ENCODE peak calls at places on chromosomes 12 and 14, in five cellular contexts. M is WERI-Rb-1, F is A549, U is right lobe of liver, G is mucosa of descending colon. I is an unnamed sample. For H3K9me3, the result is how much of the 10 kb centered on the place peaks cover.

GRCh38 chr12:2405039-2405438 is 352.3 kb downstream of the CACNA1C start:
- DNase-seq in M (no peak), F (no peak), U (no peak), G (no peak), I (no peak)

GRCh38 chr14:104751539-104752337 is 1.2 kb upstream of the SIVA1 start:
- DNase-seq in M (no peak), F (no peak), U (no peak), G (peak), I (peak)

GRCh38 chr12:46585854-46586621 is 213.5 kb upstream of the SLC38A2 start:
- DNase-seq in M (no peak), F (peak), U (no peak), G (peak), I (no peak)

GRCh38 chr12:104306943-104307654 is 3.6 kb downstream of the EID3 start:
- DNase-seq in M (no peak), F (peak), U (no peak), G (no peak), I (no peak)

GRCh38 chr14:25303934-25304333 is 254.0 kb upstream of the STXBP6 start:
- DNase-seq in M (no peak), F (no peak), U (no peak), G (no peak), I (no peak)

GRCh38 chr12:10196210-10196609 is 16.5 kb upstream of the GABARAPL1 start:
- DNase-seq in M (no peak), F (no peak), U (no peak), G (no peak), I (no peak)

GRCh38 chr12:40105515-40106201 is at the start of gene SLC2A13:
- DNase-seq in M (peak), F (peak), U (peak), G (peak), I (peak)

GRCh38 chr12:88624911-88625310 is 44.6 kb upstream of the KITLG start:
- DNase-seq in M (no peak), F (no peak), U (no peak), G (no peak), I (no peak)

GRCh38 chr12:131536766-131537165 is 174.1 kb upstream of the SFSWAP start:
- DNase-seq in M (no peak), F (no peak), U (no peak), G (no peak), I (no peak)

GRCh38 chr14:31954991-31955390 is 122.1 kb upstream of the ARHGAP5 start:
- DNase-seq in M (no peak), F (no peak), U (no peak), G (no peak), I (no peak)

GRCh38 chr12:84875241-84875640 is 37.4 kb downstream of the SLC6A15 start:
- DNase-seq in M (no peak), F (no peak), U (no peak), G (no peak), I (no peak)

GRCh38 chr12:3496964-3497363 is 6.0 kb downstream of the PRMT8 start:
- DNase-seq in M (peak), F (peak), U (no peak), G (no peak), I (no peak)

GRCh38 chr12:64088431-64089349 is 133.4 kb downstream of the KICS2 start:
- DNase-seq in M (no peak), F (peak), U (peak), G (no peak), I (peak)

GRCh38 chr12:21776242-21776641 is 1.7 kb upstream of the KCNJ8 start:
- DNase-seq in M (no peak), F (no peak), U (no peak), G (no peak), I (no peak)

GRCh38 chr14:101556566-101557320 is 4.6 kb upstream of the DIO3 start:
- DNase-seq in M (no peak), F (no peak), U (no peak), G (peak), I (no peak)

GRCh38 chr14:42523656-42524055 is 917.0 kb downstream of the LRFN5 start:
- DNase-seq in M (no peak), F (no peak), U (no peak), G (no peak), I (no peak)

GRCh38 chr12:125142601-125143000 is 77.4 kb downstream of the AACS start:
- DNase-seq in M (no peak), F (no peak), U (no peak), G (no peak), I (no peak)

GRCh38 chr14:54676822-54677708 is 110.1 kb downstream of the SAMD4A start:
- DNase-seq in M (no peak), F (peak), U (no peak), G (no peak), I (peak)

GRCh38 chr14:92578511-92578910 is 64.9 kb downstream of the RIN3 start:
- DNase-seq in M (no peak), F (no peak), U (no peak), G (no peak), I (no peak)

GRCh38 chr14:61107896-61108295 is 126.9 kb downstream of the SLC38A6 start:
- DNase-seq in M (no peak), F (no peak), U (no peak), G (no peak), I (no peak)

GRCh38 chr14:61107148-61107641 is 126.2 kb downstream of the SLC38A6 start:
- DNase-seq in M (no peak), F (no peak), U (no peak), G (no peak), I (peak)

GRCh38 chr14:61108742-61109141 is 127.7 kb downstream of the SLC38A6 start:
- DNase-seq in M (no peak), F (no peak), U (no peak), G (no peak), I (no peak)

GRCh38 chr14:61104358-61104757 is 123.3 kb downstream of the SLC38A6 start:
- DNase-seq in M (no peak), F (no peak), U (no peak), G (no peak), I (no peak)

GRCh38 chr14:61106627-61107147 is 125.6 kb downstream of the SLC38A6 start:
- DNase-seq in M (no peak), F (peak), U (no peak), G (no peak), I (no peak)
- H3K4me3 ChIP-seq in M (no peak), F (no peak), U (no peak), G (no peak), I (no peak)

GRCh38 chr12:32841061-32841460 is 55.5 kb downstream of the PKP2 start:
- DNase-seq in M (no peak), F (no peak), U (no peak), G (no peak), I (no peak)

GRCh38 chr12:32839828-32840227 is 56.7 kb downstream of the PKP2 start:
- DNase-seq in M (no peak), F (no peak), U (no peak), G (no peak), I (no peak)

GRCh38 chr12:32846053-32846452 is 50.5 kb downstream of the PKP2 start:
- DNase-seq in M (no peak), F (no peak), U (no peak), G (no peak), I (no peak)

GRCh38 chr12:32847287-32847686 is 49.3 kb downstream of the PKP2 start:
- DNase-seq in M (no peak), F (no peak), U (no peak), G (no peak), I (no peak)

GRCh38 chr12:32843528-32844095 is 53.0 kb downstream of the PKP2 start:
- DNase-seq in M (no peak), F (no peak), U (no peak), G (no peak), I (no peak)
- H3K9me3 ChIP-seq in M (under half), F (under half), U (under half), G (under half), I (under half)

GRCh38 chr12:24304285-24304684 is 354.8 kb upstream of the SOX5 start:
- DNase-seq in M (no peak), F (no peak), U (no peak), G (no peak), I (no peak)
- TF ChIP-seq CTCF in M (no peak), F (no peak), U (no peak), G (no peak), I (no peak)

GRCh38 chr14:52179151-52179790 is 88.2 kb upstream of the PTGDR start:
- DNase-seq in M (no peak), F (no peak), U (no peak), G (no peak), I (no peak)

GRCh38 chr14:52175982-52176502 is 91.5 kb upstream of the PTGDR start:
- DNase-seq in M (no peak), F (no peak), U (no peak), G (no peak), I (no peak)
- H3K4me3 ChIP-seq in M (no peak), F (no peak), U (no peak), G (no peak), I (no peak)

DNA sequence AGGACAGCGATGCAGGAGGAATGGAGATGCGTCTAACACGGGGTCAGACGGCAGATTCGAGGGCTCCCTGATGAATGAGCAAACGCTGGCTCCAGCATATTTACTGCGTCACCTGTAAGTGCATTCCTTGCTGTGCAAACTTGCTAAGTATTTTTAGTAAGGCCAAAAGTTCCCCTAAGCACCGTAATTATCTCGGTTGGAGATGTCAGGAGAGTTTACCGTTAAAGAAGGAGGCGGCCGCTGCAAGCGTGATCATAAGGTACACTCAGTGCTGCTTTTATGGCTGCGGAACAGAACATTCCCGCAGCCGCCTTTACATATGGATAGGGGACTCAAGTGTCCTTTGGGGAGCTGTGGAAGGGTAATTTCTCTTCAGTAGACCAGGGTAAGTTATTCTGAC is 175.5 kb downstream of the GLT1D1 start:
- DNase-seq in M (no peak), F (no peak), U (no peak), G (no peak), I (no peak)
- H3K9me3 ChIP-seq in M (under half), F (under half), U (under half), G (under half), I (under half)

GRCh38 chr14:49134940-49135339 is 451.2 kb downstream of the RPS29 start:
- DNase-seq in M (peak), F (peak), U (no peak), G (no peak), I (no peak)
- TF ChIP-seq CTCF in M (peak), F (no peak), U (no peak), G (no peak), I (no peak)

GRCh38 chr14:52706286-52706685 is 714 bp upstream of the PSMC6 start:
- DNase-seq in M (no peak), F (peak), U (no peak), G (no peak), I (no peak)
- H3K4me3 ChIP-seq in M (peak), F (peak), U (peak), G (no peak), I (peak)

DNA sequence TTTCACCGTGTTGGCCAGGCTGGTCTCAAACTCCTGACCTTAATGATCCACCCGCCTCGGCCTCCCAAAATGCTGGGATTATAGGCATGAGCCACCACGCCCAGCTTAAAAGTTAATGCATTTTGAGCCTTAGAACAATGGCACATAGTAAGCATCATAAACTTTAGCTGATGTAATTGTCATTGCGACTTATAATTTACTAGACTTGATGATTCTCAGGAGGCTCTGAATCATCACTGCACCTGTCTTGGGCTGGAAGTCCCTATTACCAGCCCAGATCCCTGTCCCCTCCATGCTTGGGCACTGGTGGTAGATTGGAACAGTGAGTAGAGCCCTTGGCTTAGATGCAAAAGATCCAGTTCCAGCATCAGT is 26.1 kb downstream of the KMT5A start:
- DNase-seq in M (no peak), F (no peak), U (no peak), G (no peak), I (no peak)
- H3K9me3 ChIP-seq in M (under half), F (under half), U (under half), G (under half), I (under half)

GRCh38 chr14:99327458-99328250 is 55.7 kb upstream of the BCL11B start:
- DNase-seq in M (no peak), F (no peak), U (no peak), G (no peak), I (no peak)

GRCh38 chr14:99325016-99325415 is 53.0 kb upstream of the BCL11B start:
- DNase-seq in M (no peak), F (no peak), U (no peak), G (no peak), I (no peak)

GRCh38 chr14:99326041-99326710 is 54.2 kb upstream of the BCL11B start:
- DNase-seq in M (no peak), F (no peak), U (no peak), G (no peak), I (no peak)

GRCh38 chr14:99325591-99325990 is 53.6 kb upstream of the BCL11B start:
- DNase-seq in M (no peak), F (no peak), U (no peak), G (no peak), I (no peak)

GRCh38 chr14:99327050-99327449 is 55.1 kb upstream of the BCL11B start:
- DNase-seq in M (no peak), F (no peak), U (no peak), G (no peak), I (no peak)
- TF ChIP-seq CTCF in M (peak), F (no peak), U (no peak), G (no peak), I (no peak)